ENCODE peak calls at places on chromosomes 7 and 10, in seven cellular contexts. E, D, U, C, J, F and I are unnamed samples.

GRCh38 chr10:20622522-20623270 is 274.4 kb downstream of the NEBL start:
- DNase-seq in E (no peak), D (no peak), U (no peak), C (no peak), J (peak; percentile 6), F (peak; percentile 16), I (peak; percentile 81)

GRCh38 chr10:79084972-79085597 is 16.3 kb downstream of the ZMIZ1 start:
- DNase-seq in E (no peak), D (no peak), U (no peak), C (no peak), J (no peak), F (no peak), I (no peak)

GRCh38 chr10:72026251-72026650 is 62.1 kb downstream of the CHST3 start:
- DNase-seq in E (no peak), D (no peak), U (no peak), C (no peak), J (no peak), F (no peak), I (no peak)

GRCh38 chr10:31479752-31480151 is 160.7 kb downstream of the ZEB1 start:
- DNase-seq in E (no peak), D (no peak), U (no peak), C (no peak), J (no peak), F (no peak), I (no peak)

GRCh38 chr10:43671659-43672555 is 23.2 kb upstream of the ZNF32 start:
- DNase-seq in E (no peak), D (peak; percentile 74), U (peak; percentile 59), C (peak; percentile 84), J (peak; percentile 86), F (no peak), I (peak; percentile 83)

GRCh38 chr7:91320679-91321078 is 56.4 kb downstream of the FZD1 start:
- DNase-seq in E (no peak), D (no peak), U (no peak), C (no peak), J (no peak), F (no peak), I (no peak)

GRCh38 chr10:122341141-122341810 is 33.2 kb upstream of the PLEKHA1 start:
- DNase-seq in E (no peak), D (no peak), U (no peak), C (peak; percentile 48), J (peak; percentile 41), F (no peak), I (peak; percentile 81)

GRCh38 chr10:128052696-128053095 is 73.5 kb downstream of the MKI67 start:
- DNase-seq in E (no peak), D (no peak), U (no peak), C (no peak), J (no peak), F (no peak), I (no peak)

GRCh38 chr10:104322416-104322782 is 15.9 kb downstream of the ITPRIP start:
- DNase-seq in E (peak; percentile 40), D (no peak), U (no peak), C (no peak), J (no peak), F (no peak), I (no peak)

GRCh38 chr7:16460789-16461465 is 4.6 kb downstream of the SOSTDC1 start:
- DNase-seq in E (no peak), D (no peak), U (no peak), C (no peak), J (no peak), F (no peak), I (no peak)

GRCh38 chr10:116891208-116891607 is 41.9 kb downstream of the ENO4 start:
- DNase-seq in E (peak; percentile 35), D (no peak), U (no peak), C (peak; percentile 88), J (peak; percentile 87), F (no peak), I (peak; percentile 78)

GRCh38 chr7:154892459-154892858 is 110.5 kb downstream of the PAXIP1 start:
- DNase-seq in E (no peak), D (no peak), U (no peak), C (no peak), J (no peak), F (no peak), I (no peak)

GRCh38 chr10:29646238-29646902 is 11.6 kb upstream of the SVIL start:
- DNase-seq in E (peak; percentile 12), D (no peak), U (no peak), C (peak; percentile 74), J (peak; percentile 74), F (no peak), I (peak; percentile 89)

GRCh38 chr10:102222798-102223197 is 3.3 kb upstream of the ELOVL3 start:
- DNase-seq in E (no peak), D (no peak), U (no peak), C (no peak), J (no peak), F (no peak), I (no peak)

GRCh38 chr10:72388062-72388461 is 33.3 kb upstream of the DNAJB12 start:
- DNase-seq in E (no peak), D (no peak), U (no peak), C (no peak), J (no peak), F (no peak), I (no peak)

GRCh38 chr10:103117247-103117646 is 75.8 kb downstream of the NT5C2 start:
- DNase-seq in E (no peak), D (no peak), U (no peak), C (no peak), J (no peak), F (no peak), I (no peak)

GRCh38 chr7:101378808-101379207 is 16.1 kb downstream of the COL26A1 start:
- DNase-seq in E (no peak), D (no peak), U (no peak), C (peak; percentile 57), J (no peak), F (no peak), I (peak; percentile 83)

GRCh38 chr10:30134546-30134945 is 75.2 kb upstream of the JCAD start:
- DNase-seq in E (no peak), D (no peak), U (no peak), C (no peak), J (no peak), F (no peak), I (no peak)

GRCh38 chr10:95729323-95730055 is 26.5 kb upstream of the ENTPD1 start:
- DNase-seq in E (no peak), D (no peak), U (no peak), C (peak; percentile 8), J (no peak), F (no peak), I (no peak)

GRCh38 chr7:43249808-43250145 is 137.3 kb downstream of the HECW1 start:
- DNase-seq in E (no peak), D (no peak), U (no peak), C (no peak), J (no peak), F (no peak), I (no peak)

GRCh38 chr10:18117272-18117671 is 23.0 kb upstream of the CACNB2 start:
- DNase-seq in E (no peak), D (no peak), U (no peak), C (no peak), J (no peak), F (no peak), I (no peak)

GRCh38 chr7:7911756-7912155 is 56.8 kb upstream of the GLCCI1 start:
- DNase-seq in E (no peak), D (no peak), U (no peak), C (no peak), J (no peak), F (no peak), I (peak; percentile 54)

GRCh38 chr10:68826764-68827591 is at the start of gene STOX1:
- DNase-seq in E (peak; percentile 21), D (peak; percentile 57), U (peak; percentile 82), C (peak; percentile 74), J (peak; percentile 53), F (no peak), I (peak; percentile 86)

GRCh38 chr7:122605929-122606328 is 93.0 kb downstream of the RNF133 start:
- DNase-seq in E (no peak), D (no peak), U (no peak), C (no peak), J (no peak), F (no peak), I (no peak)

GRCh38 chr10:93678386-93678785 is 24.0 kb downstream of the FRA10AC1 start:
- DNase-seq in E (no peak), D (no peak), U (no peak), C (no peak), J (no peak), F (no peak), I (no peak)

GRCh38 chr7:103984050-103984449 is 5.4 kb downstream of the RELN start:
- DNase-seq in E (no peak), D (no peak), U (no peak), C (no peak), J (no peak), F (no peak), I (no peak)

GRCh38 chr7:77799078-77799964 is 748 bp downstream of the PHTF2 start:
- DNase-seq in E (peak; percentile 61), D (peak; percentile 12), U (no peak), C (peak; percentile 42), J (peak; percentile 38), F (no peak), I (peak; percentile 64)

GRCh38 chr7:29342761-29343160 is 148.2 kb downstream of the CHN2 start:
- DNase-seq in E (no peak), D (no peak), U (no peak), C (peak; percentile 32), J (peak; percentile 14), F (no peak), I (peak; percentile 80)